ENCODE peak calls at places on chromosomes 4 and X, in four cellular contexts. One of them, this sample, is unnamed.

GRCh38 chr4:79906996-79907395 is 166.0 kb downstream of the ANTXR2 start:
- DNase-seq in psoas muscle: no peak
- DNase-seq in cardiac muscle cell: no peak
- DNase-seq in tibial artery: no peak
- DNase-seq in this sample: no peak

GRCh38 chr4:42412251-42412650 is 15.0 kb downstream of the SHISA3 start:
- DNase-seq in psoas muscle: no peak
- DNase-seq in tibial artery: no peak
- DNase-seq in cardiac muscle cell: no peak
- DNase-seq in this sample: no peak

GRCh38 chrX:65706041-65706828 is 38.8 kb downstream of the MSN start:
- DNase-seq in tibial artery: no peak
- DNase-seq in psoas muscle: peak
- DNase-seq in cardiac muscle cell: peak
- DNase-seq in this sample: no peak

GRCh38 chr4:54550415-54551171 is 107.2 kb upstream of the KIT start:
- DNase-seq in tibial artery: no peak
- DNase-seq in psoas muscle: no peak
- DNase-seq in cardiac muscle cell: no peak
- DNase-seq in this sample: no peak

GRCh38 chr4:83535945-83536648 is at the start of gene GPAT3:
- DNase-seq in cardiac muscle cell: peak
- DNase-seq in tibial artery: peak
- DNase-seq in psoas muscle: peak
- DNase-seq in this sample: peak

GRCh38 chr4:164379694-164380093 is 374.2 kb upstream of the SMIM31 start:
- DNase-seq in psoas muscle: no peak
- DNase-seq in tibial artery: no peak
- DNase-seq in cardiac muscle cell: no peak
- DNase-seq in this sample: no peak

GRCh38 chr4:188266386-188266785 is 127.1 kb downstream of the TRIML1 start:
- DNase-seq in cardiac muscle cell: no peak
- DNase-seq in psoas muscle: no peak
- DNase-seq in tibial artery: no peak
- DNase-seq in this sample: no peak

GRCh38 chrX:4670606-4671005 is 957.2 kb upstream of the PRKX start:
- DNase-seq in psoas muscle: no peak
- DNase-seq in cardiac muscle cell: no peak
- DNase-seq in tibial artery: no peak
- DNase-seq in this sample: no peak

GRCh38 chr4:100900134-100900533 is 382.3 kb upstream of the EMCN start:
- DNase-seq in cardiac muscle cell: no peak
- DNase-seq in psoas muscle: no peak
- DNase-seq in tibial artery: no peak
- DNase-seq in this sample: no peak

GRCh38 chrX:18886344-18887161 is 97.4 kb downstream of the PHKA2 start:
- DNase-seq in tibial artery: peak
- DNase-seq in psoas muscle: peak
- DNase-seq in cardiac muscle cell: peak
- DNase-seq in this sample: peak

GRCh38 chrX:20418379-20418778 is 151.7 kb upstream of the RPS6KA3 start:
- DNase-seq in cardiac muscle cell: no peak
- DNase-seq in psoas muscle: no peak
- DNase-seq in tibial artery: no peak
- DNase-seq in this sample: no peak

GRCh38 chr4:145099653-145100052 is 1.5 kb downstream of the ABCE1 start:
- DNase-seq in psoas muscle: no peak
- DNase-seq in tibial artery: no peak
- DNase-seq in cardiac muscle cell: no peak
- DNase-seq in this sample: no peak

GRCh38 chrX:119826399-119826959 is 26.3 kb downstream of the UPF3B start:
- DNase-seq in tibial artery: no peak
- DNase-seq in psoas muscle: no peak
- DNase-seq in cardiac muscle cell: no peak
- DNase-seq in this sample: no peak

GRCh38 chr4:41141910-41142309 is 72.4 kb downstream of the APBB2 start:
- DNase-seq in psoas muscle: no peak
- DNase-seq in tibial artery: no peak
- DNase-seq in cardiac muscle cell: no peak
- DNase-seq in this sample: no peak

GRCh38 chrX:150324919-150325318 is 38.2 kb upstream of the MAMLD1 start:
- DNase-seq in psoas muscle: no peak
- DNase-seq in cardiac muscle cell: no peak
- DNase-seq in tibial artery: no peak
- DNase-seq in this sample: no peak

GRCh38 chrX:3145716-3146115 is 104.4 kb downstream of the ARSF start:
- DNase-seq in tibial artery: no peak
- DNase-seq in psoas muscle: no peak
- DNase-seq in cardiac muscle cell: no peak
- DNase-seq in this sample: no peak

GRCh38 chrX:15579778-15580747 is 20.7 kb downstream of the ACE2 start:
- DNase-seq in psoas muscle: no peak
- DNase-seq in cardiac muscle cell: no peak
- DNase-seq in tibial artery: no peak
- DNase-seq in this sample: no peak

GRCh38 chr4:177163532-177163931 is 146.1 kb upstream of the NEIL3 start:
- DNase-seq in cardiac muscle cell: no peak
- DNase-seq in tibial artery: no peak
- DNase-seq in psoas muscle: no peak
- DNase-seq in this sample: no peak

GRCh38 chrX:73562986-73563739 is at the start of gene CHIC1:
- DNase-seq in cardiac muscle cell: peak
- DNase-seq in tibial artery: peak
- DNase-seq in psoas muscle: peak
- DNase-seq in this sample: peak

GRCh38 chr4:77142642-77143020 is 14.4 kb upstream of the CCNG2 start:
- DNase-seq in cardiac muscle cell: no peak
- DNase-seq in tibial artery: no peak
- DNase-seq in psoas muscle: no peak
- DNase-seq in this sample: no peak

GRCh38 chr4:131644619-131645018 is 1504.5 kb upstream of the PCDH10 start:
- DNase-seq in cardiac muscle cell: peak
- DNase-seq in tibial artery: no peak
- DNase-seq in psoas muscle: no peak
- DNase-seq in this sample: no peak

GRCh38 chr4:102683846-102684581 is 76.8 kb downstream of the MANBA start:
- DNase-seq in psoas muscle: no peak
- DNase-seq in tibial artery: no peak
- DNase-seq in cardiac muscle cell: peak
- DNase-seq in this sample: no peak

GRCh38 chr4:96407651-96408342 is 567.9 kb downstream of the PDHA2 start:
- DNase-seq in tibial artery: no peak
- DNase-seq in psoas muscle: no peak
- DNase-seq in cardiac muscle cell: no peak
- DNase-seq in this sample: no peak

GRCh38 chr4:105551968-105552746 is at the start of gene ARHGEF38:
- DNase-seq in psoas muscle: no peak
- DNase-seq in cardiac muscle cell: no peak
- DNase-seq in tibial artery: no peak
- DNase-seq in this sample: no peak

GRCh38 chrX:4805559-4805958 is 1092.1 kb upstream of the PRKX start:
- DNase-seq in psoas muscle: no peak
- DNase-seq in cardiac muscle cell: peak
- DNase-seq in tibial artery: no peak
- DNase-seq in this sample: no peak

GRCh38 chr4:38950159-38950558 is 82.0 kb downstream of the TMEM156 start:
- DNase-seq in cardiac muscle cell: no peak
- DNase-seq in psoas muscle: no peak
- DNase-seq in tibial artery: no peak
- DNase-seq in this sample: no peak

GRCh38 chr4:177271091-177271490 is 38.6 kb upstream of the NEIL3 start:
- DNase-seq in cardiac muscle cell: no peak
- DNase-seq in tibial artery: no peak
- DNase-seq in psoas muscle: no peak
- DNase-seq in this sample: no peak

GRCh38 chr4:2365913-2366210 is 52.6 kb downstream of the ZFYVE28 start:
- DNase-seq in psoas muscle: no peak
- DNase-seq in tibial artery: no peak
- DNase-seq in cardiac muscle cell: no peak
- DNase-seq in this sample: no peak

GRCh38 chr4:8849266-8850073 is 22.2 kb downstream of the HMX1 start:
- DNase-seq in psoas muscle: peak
- DNase-seq in tibial artery: peak
- DNase-seq in cardiac muscle cell: no peak
- DNase-seq in this sample: no peak

GRCh38 chr4:1795304-1796195 is 2.5 kb downstream of the FGFR3 start:
- DNase-seq in tibial artery: no peak
- DNase-seq in psoas muscle: no peak
- DNase-seq in cardiac muscle cell: no peak
- DNase-seq in this sample: no peak

GRCh38 chr4:102503301-102503746 is 2.2 kb downstream of the NFKB1 start:
- DNase-seq in cardiac muscle cell: no peak
- DNase-seq in psoas muscle: no peak
- DNase-seq in tibial artery: no peak
- DNase-seq in this sample: no peak

GRCh38 chrX:17859609-17860178 is 1.4 kb downstream of the RAI2 start:
- DNase-seq in cardiac muscle cell: no peak
- DNase-seq in psoas muscle: no peak
- DNase-seq in tibial artery: no peak
- DNase-seq in this sample: no peak

GRCh38 chrX:56974408-56974807 is 20.9 kb downstream of the SPIN3 start:
- DNase-seq in psoas muscle: no peak
- DNase-seq in cardiac muscle cell: no peak
- DNase-seq in tibial artery: no peak
- DNase-seq in this sample: no peak

GRCh38 chrX:63128509-63128908 is 222.6 kb downstream of the SPIN4 start:
- DNase-seq in tibial artery: no peak
- DNase-seq in psoas muscle: no peak
- DNase-seq in cardiac muscle cell: no peak
- DNase-seq in this sample: no peak

GRCh38 chrX:44314259-44314734 is 29.2 kb downstream of the EFHC2 start:
- DNase-seq in tibial artery: no peak
- DNase-seq in cardiac muscle cell: peak
- DNase-seq in psoas muscle: peak
- DNase-seq in this sample: no peak

GRCh38 chr4:80295331-80295730 is 28.9 kb downstream of the FGF5 start:
- DNase-seq in tibial artery: no peak
- DNase-seq in cardiac muscle cell: no peak
- DNase-seq in psoas muscle: no peak
- DNase-seq in this sample: no peak

GRCh38 chrX:154321624-154322023 is 26.0 kb downstream of the TKTL1 start:
- DNase-seq in psoas muscle: no peak
- DNase-seq in cardiac muscle cell: no peak
- DNase-seq in tibial artery: no peak
- DNase-seq in this sample: no peak

GRCh38 chrX:40127052-40127451 is 29.3 kb upstream of the BCOR start:
- DNase-seq in cardiac muscle cell: no peak
- DNase-seq in tibial artery: no peak
- DNase-seq in psoas muscle: peak
- DNase-seq in this sample: no peak

GRCh38 chrX:30659421-30659820 is 6.2 kb downstream of the GK start:
- DNase-seq in psoas muscle: no peak
- DNase-seq in tibial artery: no peak
- DNase-seq in cardiac muscle cell: no peak
- DNase-seq in this sample: no peak

GRCh38 chr4:85833311-85833710 is 358.4 kb downstream of the ARHGAP24 start:
- DNase-seq in psoas muscle: no peak
- DNase-seq in tibial artery: no peak
- DNase-seq in cardiac muscle cell: no peak
- DNase-seq in this sample: no peak
- H3K27ac ChIP-seq in psoas muscle: no peak
- H3K27ac ChIP-seq in tibial artery: peak
- H3K27ac ChIP-seq in cardiac muscle cell: peak
- H3K27ac ChIP-seq in this sample: no peak

DNA sequence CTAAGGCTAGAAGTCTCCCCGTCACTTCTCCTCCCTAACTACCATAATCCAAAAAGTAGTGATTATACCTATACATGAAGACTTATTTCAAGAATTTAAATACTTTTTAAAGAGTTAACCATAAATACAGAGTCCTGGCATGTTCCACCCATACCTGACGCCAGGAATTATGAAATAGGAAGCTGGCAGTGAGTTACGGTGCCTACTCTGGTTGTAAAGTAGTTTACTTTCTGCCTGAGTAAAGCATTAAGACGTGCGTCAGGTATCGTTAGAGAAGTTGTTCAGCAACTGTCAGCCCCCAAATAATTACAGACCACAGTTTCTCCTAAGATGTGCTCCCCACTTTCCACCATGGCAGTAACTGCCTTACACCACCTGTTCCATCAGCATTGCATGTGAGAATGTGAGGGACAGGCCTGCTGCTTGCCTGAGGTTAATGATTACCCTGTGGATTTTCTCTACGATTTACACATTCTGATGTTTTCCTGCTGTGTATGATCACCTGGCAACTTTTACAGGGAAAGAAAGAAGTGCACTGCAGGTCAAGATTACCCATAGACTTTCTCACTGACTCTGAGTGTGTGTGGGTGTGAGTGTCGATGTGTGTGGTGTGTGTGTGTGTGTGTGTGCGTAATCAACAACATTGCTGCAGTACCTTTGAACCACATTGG is 92.3 kb upstream of the SLC7A11 start:
- DNase-seq in tibial artery: no peak
- DNase-seq in cardiac muscle cell: no peak
- DNase-seq in psoas muscle: no peak
- DNase-seq in this sample: no peak
- H3K27ac ChIP-seq in tibial artery: no peak
- H3K27ac ChIP-seq in cardiac muscle cell: no peak
- H3K27ac ChIP-seq in psoas muscle: no peak
- H3K27ac ChIP-seq in this sample: no peak

GRCh38 chr4:71830-72229 is 18.7 kb downstream of the ZNF595 start:
- DNase-seq in cardiac muscle cell: no peak
- DNase-seq in tibial artery: no peak
- DNase-seq in psoas muscle: no peak
- DNase-seq in this sample: no peak
- H3K27ac ChIP-seq in cardiac muscle cell: no peak
- H3K27ac ChIP-seq in tibial artery: no peak
- H3K27ac ChIP-seq in psoas muscle: no peak
- H3K27ac ChIP-seq in this sample: no peak

GRCh38 chrX:13664026-13664425 is 11.1 kb downstream of the TCEANC start:
- DNase-seq in cardiac muscle cell: peak
- DNase-seq in psoas muscle: no peak
- DNase-seq in tibial artery: no peak
- DNase-seq in this sample: no peak

GRCh38 chrX:13662537-13662841 is 9.5 kb downstream of the TCEANC start:
- DNase-seq in tibial artery: no peak
- DNase-seq in psoas muscle: no peak
- DNase-seq in cardiac muscle cell: no peak
- DNase-seq in this sample: no peak

GRCh38 chrX:13658602-13659001 is 5.7 kb downstream of the TCEANC start:
- DNase-seq in cardiac muscle cell: peak
- DNase-seq in psoas muscle: no peak
- DNase-seq in tibial artery: no peak
- DNase-seq in this sample: no peak

GRCh38 chrX:13661735-13662536 is 9.0 kb downstream of the TCEANC start:
- DNase-seq in cardiac muscle cell: no peak
- DNase-seq in psoas muscle: no peak
- DNase-seq in tibial artery: no peak
- DNase-seq in this sample: no peak

DNA sequence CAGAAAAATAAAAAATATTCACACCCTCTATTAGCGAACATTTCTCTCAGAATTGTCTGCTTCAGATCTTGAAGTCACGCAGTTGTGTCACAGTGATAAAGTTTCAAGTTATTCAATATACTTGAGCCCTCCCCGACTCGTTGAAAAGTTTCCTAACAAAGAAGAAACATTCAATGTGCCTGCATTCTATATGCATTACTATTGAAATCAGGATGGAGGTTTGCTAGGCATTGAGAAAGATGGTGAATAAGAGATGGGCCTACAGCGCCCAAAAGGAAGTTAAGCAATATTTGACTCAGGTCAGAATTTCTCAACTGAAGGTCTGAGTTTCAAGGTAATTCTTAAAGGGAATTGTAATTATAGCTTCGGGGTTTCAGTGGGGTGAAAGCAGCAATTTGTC is 6.1 kb downstream of the TCEANC start:
- DNase-seq in cardiac muscle cell: no peak
- DNase-seq in psoas muscle: no peak
- DNase-seq in tibial artery: no peak
- DNase-seq in this sample: no peak
- H3K27ac ChIP-seq in cardiac muscle cell: no peak
- H3K27ac ChIP-seq in psoas muscle: no peak
- H3K27ac ChIP-seq in tibial artery: peak
- H3K27ac ChIP-seq in this sample: no peak

This sample was measured in substantia nigra.